ENCODE peak calls at places on chromosomes 1 and 21, in five cellular contexts. One of them, this sample, is unnamed.

GRCh38 chr21:15823486-15824150 is 93.8 kb downstream of the USP25 start:
- DNase-seq in neural crest cell: no peak
- DNase-seq in A673: no peak
- DNase-seq in lower leg skin: no peak
- DNase-seq in uterus: no peak
- DNase-seq in this sample: no peak

GRCh38 chr1:25821630-25822091 is 1.9 kb downstream of the MTFR1L start:
- DNase-seq in neural crest cell: no peak
- DNase-seq in A673: no peak
- DNase-seq in lower leg skin: peak
- DNase-seq in uterus: no peak
- DNase-seq in this sample: no peak

GRCh38 chr1:58739851-58740466 is 40.1 kb upstream of the MYSM1 start:
- DNase-seq in neural crest cell: peak
- DNase-seq in A673: peak
- DNase-seq in lower leg skin: no peak
- DNase-seq in uterus: no peak
- DNase-seq in this sample: peak

GRCh38 chr1:116537439-116537838 is 33.4 kb downstream of the CD58 start:
- DNase-seq in neural crest cell: no peak
- DNase-seq in A673: peak
- DNase-seq in lower leg skin: no peak
- DNase-seq in uterus: no peak
- DNase-seq in this sample: no peak

GRCh38 chr1:203686091-203686632 is 59.5 kb downstream of the ATP2B4 start:
- DNase-seq in neural crest cell: no peak
- DNase-seq in A673: no peak
- DNase-seq in lower leg skin: no peak
- DNase-seq in uterus: no peak
- DNase-seq in this sample: no peak

GRCh38 chr1:233647083-233647482 is 33.2 kb downstream of the KCNK1 start:
- DNase-seq in neural crest cell: no peak
- DNase-seq in A673: no peak
- DNase-seq in lower leg skin: no peak
- DNase-seq in uterus: no peak
- DNase-seq in this sample: no peak

GRCh38 chr1:30106125-30106524 is 617.3 kb downstream of the MATN1 start:
- DNase-seq in neural crest cell: peak
- DNase-seq in A673: peak
- DNase-seq in lower leg skin: no peak
- DNase-seq in uterus: peak
- DNase-seq in this sample: no peak

GRCh38 chr1:111281411-111281810 is 9.2 kb upstream of the CHIA start:
- DNase-seq in neural crest cell: no peak
- DNase-seq in A673: no peak
- DNase-seq in lower leg skin: no peak
- DNase-seq in uterus: no peak
- DNase-seq in this sample: no peak

GRCh38 chr21:43277481-43278351 is 108.9 kb downstream of the CRYAA start:
- DNase-seq in neural crest cell: no peak
- DNase-seq in A673: no peak
- DNase-seq in lower leg skin: no peak
- DNase-seq in uterus: no peak
- DNase-seq in this sample: no peak

GRCh38 chr21:29342394-29342957 is 43.8 kb downstream of the BACH1 start:
- DNase-seq in neural crest cell: no peak
- DNase-seq in A673: peak
- DNase-seq in lower leg skin: peak
- DNase-seq in uterus: peak
- DNase-seq in this sample: peak

GRCh38 chr1:230573647-230574046 is 68.6 kb upstream of the COG2 start:
- DNase-seq in neural crest cell: no peak
- DNase-seq in A673: no peak
- DNase-seq in lower leg skin: no peak
- DNase-seq in uterus: no peak
- DNase-seq in this sample: no peak

GRCh38 chr21:42154237-42155044 is 64.5 kb upstream of the ABCG1 start:
- DNase-seq in neural crest cell: no peak
- DNase-seq in A673: no peak
- DNase-seq in lower leg skin: peak
- DNase-seq in uterus: no peak
- DNase-seq in this sample: no peak

GRCh38 chr1:101086783-101087182 is 61.2 kb upstream of the DPH5 start:
- DNase-seq in neural crest cell: no peak
- DNase-seq in A673: no peak
- DNase-seq in lower leg skin: no peak
- DNase-seq in uterus: no peak
- DNase-seq in this sample: no peak

GRCh38 chr1:63887809-63888208 is 114.0 kb downstream of the ROR1 start:
- DNase-seq in neural crest cell: no peak
- DNase-seq in A673: no peak
- DNase-seq in lower leg skin: no peak
- DNase-seq in uterus: no peak
- DNase-seq in this sample: no peak

GRCh38 chr1:225934711-225935110 is 6.3 kb downstream of the LEFTY2 start:
- DNase-seq in neural crest cell: no peak
- DNase-seq in A673: no peak
- DNase-seq in lower leg skin: no peak
- DNase-seq in uterus: no peak
- DNase-seq in this sample: no peak

GRCh38 chr1:13930151-13930550 is 230.2 kb downstream of the PRDM2 start:
- DNase-seq in neural crest cell: no peak
- DNase-seq in A673: peak
- DNase-seq in lower leg skin: no peak
- DNase-seq in uterus: no peak
- DNase-seq in this sample: peak
- TF ChIP-seq CTCF in neural crest cell: peak
- TF ChIP-seq CTCF in A673: peak
- TF ChIP-seq CTCF in lower leg skin: no peak
- TF ChIP-seq CTCF in uterus: no peak
- TF ChIP-seq CTCF in this sample: peak

GRCh38 chr1:162772571-162773154 is 17.8 kb upstream of the HSD17B7 start:
- DNase-seq in neural crest cell: no peak
- DNase-seq in A673: no peak
- DNase-seq in lower leg skin: no peak
- DNase-seq in uterus: no peak
- DNase-seq in this sample: no peak
- TF ChIP-seq CTCF in neural crest cell: no peak
- TF ChIP-seq CTCF in A673: no peak
- TF ChIP-seq CTCF in lower leg skin: no peak
- TF ChIP-seq CTCF in uterus: no peak
- TF ChIP-seq CTCF in this sample: no peak

GRCh38 chr1:102434421-102434820 is 437.7 kb upstream of the OLFM3 start:
- DNase-seq in neural crest cell: peak
- DNase-seq in A673: peak
- DNase-seq in lower leg skin: no peak
- DNase-seq in uterus: no peak
- DNase-seq in this sample: peak
- TF ChIP-seq CTCF in neural crest cell: peak
- TF ChIP-seq CTCF in A673: peak
- TF ChIP-seq CTCF in lower leg skin: no peak
- TF ChIP-seq CTCF in uterus: no peak
- TF ChIP-seq CTCF in this sample: no peak

DNA sequence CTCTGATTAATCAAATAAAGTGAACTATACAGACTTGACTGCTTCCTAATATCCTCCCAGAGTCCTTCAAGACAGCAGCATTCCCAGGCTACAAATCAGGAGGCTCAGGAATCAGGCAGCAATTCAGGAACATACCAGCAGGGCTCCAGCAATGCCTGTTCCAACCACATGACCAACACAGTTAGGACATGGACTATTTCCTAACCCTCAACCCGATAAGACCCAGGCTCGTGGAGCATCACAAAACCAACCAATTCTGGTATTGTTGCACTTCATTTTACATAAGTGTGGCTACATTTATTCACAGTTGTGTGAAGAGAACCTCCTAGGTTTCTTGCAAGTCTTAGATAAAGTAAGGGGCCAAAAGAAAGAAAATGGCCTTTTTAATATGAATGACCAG is 546.2 kb upstream of the ADGRL2 start:
- DNase-seq in neural crest cell: no peak
- DNase-seq in A673: no peak
- DNase-seq in lower leg skin: no peak
- DNase-seq in uterus: no peak
- DNase-seq in this sample: no peak
- TF ChIP-seq CTCF in neural crest cell: peak
- TF ChIP-seq CTCF in A673: peak
- TF ChIP-seq CTCF in lower leg skin: no peak
- TF ChIP-seq CTCF in uterus: no peak
- TF ChIP-seq CTCF in this sample: no peak

GRCh38 chr1:154943649-154944421 is 7.3 kb upstream of the PMVK start:
- DNase-seq in neural crest cell: peak
- DNase-seq in A673: peak
- DNase-seq in lower leg skin: no peak
- DNase-seq in uterus: no peak
- DNase-seq in this sample: peak
- TF ChIP-seq CTCF in neural crest cell: peak
- TF ChIP-seq CTCF in A673: peak
- TF ChIP-seq CTCF in lower leg skin: no peak
- TF ChIP-seq CTCF in uterus: peak
- TF ChIP-seq CTCF in this sample: peak

GRCh38 chr1:9269721-9270120 is 23.0 kb upstream of the SPSB1 start:
- DNase-seq in neural crest cell: no peak
- DNase-seq in A673: no peak
- DNase-seq in lower leg skin: no peak
- DNase-seq in uterus: no peak
- DNase-seq in this sample: no peak
- TF ChIP-seq CTCF in neural crest cell: no peak
- TF ChIP-seq CTCF in A673: no peak
- TF ChIP-seq CTCF in lower leg skin: no peak
- TF ChIP-seq CTCF in uterus: no peak
- TF ChIP-seq CTCF in this sample: no peak

GRCh38 chr1:212915245-212916091 is 34.9 kb upstream of the VASH2 start:
- DNase-seq in neural crest cell: no peak
- DNase-seq in A673: peak
- DNase-seq in lower leg skin: no peak
- DNase-seq in uterus: peak
- DNase-seq in this sample: peak
- TF ChIP-seq CTCF in neural crest cell: peak
- TF ChIP-seq CTCF in A673: peak
- TF ChIP-seq CTCF in lower leg skin: no peak
- TF ChIP-seq CTCF in uterus: peak
- TF ChIP-seq CTCF in this sample: no peak

DNA sequence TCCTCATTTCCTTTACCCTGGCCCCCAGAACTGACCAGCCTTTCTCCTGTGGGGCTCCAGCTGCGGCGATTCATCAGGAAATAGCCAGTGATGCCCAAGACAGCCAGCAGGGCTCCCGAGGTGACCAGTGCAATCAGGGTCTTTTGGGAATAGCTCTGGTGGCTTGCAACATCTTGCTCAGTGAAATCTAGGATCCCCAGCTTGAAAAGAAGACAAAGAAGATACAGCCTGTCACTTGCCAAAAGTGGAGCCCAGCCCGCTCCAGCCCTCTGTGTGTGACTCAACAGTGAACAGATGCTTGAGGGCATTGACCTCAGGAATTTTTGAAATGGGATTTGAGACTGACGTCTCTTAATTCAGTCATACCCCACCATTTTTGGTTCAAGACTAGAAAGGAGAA is 22.3 kb downstream of the CD34 start:
- DNase-seq in neural crest cell: no peak
- DNase-seq in A673: no peak
- DNase-seq in lower leg skin: no peak
- DNase-seq in uterus: no peak
- DNase-seq in this sample: no peak
- TF ChIP-seq CTCF in neural crest cell: no peak
- TF ChIP-seq CTCF in A673: no peak
- TF ChIP-seq CTCF in lower leg skin: no peak
- TF ChIP-seq CTCF in uterus: no peak
- TF ChIP-seq CTCF in this sample: no peak

This sample was measured in GM13976.